ENCODE peak calls at places on chromosomes 13 and 19, in four cellular contexts. A is WTC11, D is ureter, R is K562. U is an unnamed sample.

GRCh38 chr13:76719955-76720354 is 166.2 kb downstream of the KCTD12 start:
- DNase-seq in R (no peak), D (no peak), A (no peak), U (no peak)

GRCh38 chr19:44055870-44056269 is 4.0 kb downstream of the ZNF223 start:
- DNase-seq in A (peak), D (no peak), R (no peak), U (no peak)

GRCh38 chr19:3154957-3155736 is 19.3 kb downstream of the GNA15 start:
- DNase-seq in D (peak), R (peak), A (no peak), U (peak)

GRCh38 chr13:84616864-84617263 is 734.6 kb upstream of the SLITRK1 start:
- DNase-seq in D (no peak), R (no peak), A (no peak), U (no peak)

GRCh38 chr19:10819124-10820060 is 16.6 kb downstream of the TMED1 start:
- DNase-seq in D (no peak), R (no peak), A (no peak), U (no peak)

GRCh38 chr19:351976-352625 is 7.5 kb upstream of the MIER2 start:
- DNase-seq in A (no peak), D (no peak), R (no peak), U (no peak)

GRCh38 chr19:925087-925911 is 536 bp upstream of the ARID3A start:
- DNase-seq in D (peak), R (peak), A (peak), U (peak)

GRCh38 chr13:101955764-101956163 is 446.1 kb downstream of the FGF14 start:
- DNase-seq in R (no peak), D (no peak), A (no peak), U (no peak)

GRCh38 chr13:34076319-34076718 is 258.4 kb downstream of the RFC3 start:
- DNase-seq in A (no peak), D (no peak), R (no peak), U (no peak)

GRCh38 chr13:35349673-35350278 is 126.7 kb downstream of the MAB21L1 start:
- DNase-seq in A (no peak), R (no peak), D (no peak), U (peak)

GRCh38 chr19:17669419-17669818 is 18.7 kb downstream of the UNC13A start:
- DNase-seq in R (no peak), A (no peak), D (no peak), U (no peak)

GRCh38 chr19:14073925-14074838 is 1.6 kb downstream of the MISP3 start:
- DNase-seq in R (peak), D (no peak), A (no peak), U (peak)

GRCh38 chr19:14081797-14082674 is 3.5 kb downstream of the C19orf67 start:
- DNase-seq in A (no peak), R (no peak), D (peak), U (no peak)

GRCh38 chr19:45477713-45478453 is 10.1 kb downstream of the FOSB start:
- DNase-seq in D (no peak), A (no peak), R (no peak), U (no peak)

GRCh38 chr13:26062853-26063444 is 11.1 kb upstream of the SHISA2 start:
- DNase-seq in A (no peak), D (no peak), R (no peak), U (peak)

GRCh38 chr19:51771369-51771768 is 10.4 kb downstream of the FPR2 start:
- DNase-seq in A (no peak), R (no peak), D (no peak), U (no peak)

GRCh38 chr19:54114340-54114826 is 1.1 kb downstream of the TFPT start:
- DNase-seq in D (peak), R (no peak), A (no peak), U (peak)

GRCh38 chr19:34260771-34261173 is 6.4 kb downstream of the GARRE1 start:
- DNase-seq in A (no peak), D (no peak), R (no peak), U (no peak)

GRCh38 chr13:99655351-99656091 is 154.2 kb downstream of the TM9SF2 start:
- DNase-seq in A (no peak), D (no peak), R (no peak), U (peak)

GRCh38 chr19:55069137-55069858 is 6.3 kb upstream of the RDH13 start:
- DNase-seq in D (peak), A (peak), R (peak), U (peak)

GRCh38 chr19:1673645-1674292 is 21.4 kb upstream of the TCF3 start:
- DNase-seq in R (peak), D (no peak), A (no peak), U (no peak)

GRCh38 chr19:35171730-35172129 is 17.2 kb downstream of the FXYD5 start:
- DNase-seq in D (peak), R (no peak), A (no peak), U (no peak)

GRCh38 chr13:36998624-36999041 is 507 bp downstream of the ALG5 start:
- DNase-seq in R (peak), A (peak), D (peak), U (peak)

GRCh38 chr19:46296722-46297431 is at the start of gene HIF3A:
- DNase-seq in D (peak), A (peak), R (peak), U (no peak)

U was measured in SW480.